ENCODE peak calls at places on chromosome X, in four cellular contexts. H is mesendoderm, M is H9, O is H1. X is an unnamed sample.

GRCh38 chrX:15680401-15680800 is 15.8 kb upstream of the CLTRN start:
- DNase-seq in O (no peak), M (no peak), H (peak; percentile 25), X (peak; percentile 88)

GRCh38 chrX:2677764-2678163 is 13.3 kb upstream of the CD99 start:
- DNase-seq in O (no peak), H (peak; percentile 53), M (peak; percentile 47), X (peak; percentile 99)

GRCh38 chrX:41010188-41010846 is 74.9 kb upstream of the USP9X start:
- DNase-seq in H (peak; percentile 69), O (peak; percentile 52), M (peak; percentile 85), X (peak; percentile 88)

GRCh38 chrX:38175140-38175539 is 45.5 kb downstream of the SRPX start:
- DNase-seq in O (peak; percentile 45), H (peak; percentile 67), M (peak; percentile 67), X (peak; percentile 28)

GRCh38 chrX:73668779-73669178 is 105.8 kb downstream of the CHIC1 start:
- DNase-seq in O (no peak), M (no peak), H (peak; percentile 27), X (no peak)

GRCh38 chrX:19793471-19793870 is 93.9 kb downstream of the SH3KBP1 start:
- DNase-seq in M (no peak), O (no peak), H (no peak), X (no peak)

GRCh38 chrX:71140440-71140839 is 4.2 kb upstream of the NLGN3 start:
- DNase-seq in H (no peak), O (no peak), M (no peak), X (no peak)

GRCh38 chrX:39854772-39855747 is 242.7 kb downstream of the BCOR start:
- DNase-seq in O (no peak), H (no peak), M (no peak), X (no peak)

GRCh38 chrX:26922278-26922677 is 540.9 kb downstream of the PPP4R3C start:
- DNase-seq in H (no peak), O (no peak), M (no peak), X (no peak)

GRCh38 chrX:32778965-32779364 is 432.4 kb downstream of the DMD start:
- DNase-seq in O (no peak), M (no peak), H (no peak), X (no peak)

GRCh38 chrX:133666256-133666655 is 251.0 kb upstream of the GPC4 start:
- DNase-seq in O (no peak), H (no peak), M (no peak), X (no peak)

GRCh38 chrX:70313503-70313902 is 23.6 kb downstream of the KIF4A start:
- DNase-seq in O (no peak), H (no peak), M (no peak), X (peak; percentile 52)

GRCh38 chrX:153649915-153650782 is 3.1 kb downstream of the DUSP9 start:
- DNase-seq in O (no peak), M (peak; percentile 19), H (no peak), X (no peak)

DNA sequence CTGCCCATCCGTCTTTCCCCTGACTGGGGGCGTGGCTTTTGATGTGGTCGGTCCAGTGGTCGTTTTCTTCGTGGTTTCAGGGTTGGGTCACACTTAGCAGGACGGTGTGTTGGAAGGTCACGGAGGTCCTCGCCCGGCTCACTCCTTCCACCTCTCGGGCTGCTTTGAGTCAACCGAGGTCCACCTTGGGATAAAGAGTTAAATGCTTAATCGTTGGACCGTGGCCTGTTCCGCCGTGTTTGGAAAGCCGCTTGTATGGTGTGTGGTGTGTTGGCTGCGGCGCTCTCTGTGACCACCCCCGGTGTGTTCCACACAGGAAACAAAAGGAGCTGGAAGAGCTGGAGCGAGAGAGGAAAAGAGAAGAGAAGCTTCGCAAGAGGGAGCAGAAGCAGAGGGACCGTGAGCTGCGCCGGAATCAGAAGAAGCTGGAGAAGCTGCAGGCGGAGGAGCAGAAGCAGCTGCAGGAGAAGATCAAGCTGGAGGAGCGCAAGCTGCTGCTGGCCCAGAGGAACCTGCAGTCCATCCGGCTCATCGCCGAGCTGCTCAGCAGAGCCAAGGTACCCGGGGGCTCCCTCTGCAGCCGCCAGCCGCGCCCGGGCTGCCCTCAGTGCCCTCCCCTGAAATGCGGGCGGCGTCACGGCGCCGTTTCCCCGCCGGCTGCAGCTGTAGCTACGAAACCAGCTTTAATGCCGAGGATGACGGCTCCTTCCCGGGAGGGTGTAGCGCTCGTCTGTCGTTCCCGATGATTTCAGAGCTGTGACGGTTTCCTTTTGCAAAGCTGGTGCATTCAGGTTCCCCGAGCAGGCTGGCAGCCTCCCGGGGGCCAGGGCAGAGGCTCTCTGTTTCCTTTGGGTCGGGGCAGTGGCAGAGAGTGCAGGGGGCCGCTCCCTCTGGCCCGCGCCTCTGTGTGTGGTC is 7.7 kb downstream of the AKAP17A start:
- DNase-seq in O (peak; percentile 33), H (no peak), M (no peak), X (no peak)
- H3K79me1 ChIP-seq in O (peaks cover 22% of the 10 kb centered on the region), H (peaks cover 26% of the 10 kb centered on the region), M (peaks cover 11% of the 10 kb centered on the region), X (peaks cover 19% of the 10 kb centered on the region)

DNA sequence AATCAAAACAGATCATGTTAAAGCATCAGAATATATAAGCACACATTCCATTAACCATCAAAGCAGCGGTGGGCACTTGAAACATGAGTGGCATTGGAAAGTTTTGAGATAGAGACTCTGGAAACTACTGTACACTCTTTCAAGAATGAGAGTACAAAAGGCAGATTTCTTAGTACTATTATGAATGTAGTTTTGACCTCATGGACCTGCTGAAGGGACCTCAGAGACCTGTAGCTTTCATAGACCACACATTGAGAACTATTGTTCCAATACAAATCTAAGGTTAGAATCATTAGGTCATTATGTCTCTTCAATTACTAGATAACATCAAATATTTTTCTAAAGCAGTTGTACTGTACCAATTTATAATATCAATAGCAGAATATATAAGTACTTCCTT is 283.6 kb downstream of the RPA4 start:
- DNase-seq in O (no peak), M (no peak), H (no peak), X (no peak)
- H3K56ac ChIP-seq in O (no peak overlapping the region), M (no peak overlapping the region), H (no peak overlapping the region), X (no peak overlapping the region)

DNA sequence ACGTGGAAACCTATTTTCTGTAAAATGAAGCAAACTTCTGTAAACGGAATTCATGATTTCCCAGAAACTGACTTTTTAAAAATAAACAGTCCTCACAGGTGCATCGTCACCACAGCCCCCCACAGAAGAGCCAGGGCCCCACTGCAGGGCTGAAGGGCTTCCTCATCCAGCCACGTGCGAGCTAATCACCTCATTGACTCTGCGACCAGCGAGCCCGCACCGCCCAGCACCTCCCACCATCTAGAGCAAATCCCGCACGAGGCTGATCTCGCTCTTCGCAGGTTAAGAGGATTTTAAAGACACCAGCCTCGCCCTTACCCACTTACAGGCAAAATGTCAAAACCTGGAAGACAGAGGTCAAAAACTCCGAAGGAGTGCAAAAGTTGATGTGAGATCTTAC is 14.8 kb downstream of the PPP2R3B start:
- DNase-seq in H (no peak), M (no peak), O (no peak), X (no peak)
- H3K79me1 ChIP-seq in H (peaks cover 2% of the 10 kb centered on the region), M (peaks cover 7% of the 10 kb centered on the region), O (peaks cover 39% of the 10 kb centered on the region), X (no peaks in the 10 kb centered on the region)

DNA sequence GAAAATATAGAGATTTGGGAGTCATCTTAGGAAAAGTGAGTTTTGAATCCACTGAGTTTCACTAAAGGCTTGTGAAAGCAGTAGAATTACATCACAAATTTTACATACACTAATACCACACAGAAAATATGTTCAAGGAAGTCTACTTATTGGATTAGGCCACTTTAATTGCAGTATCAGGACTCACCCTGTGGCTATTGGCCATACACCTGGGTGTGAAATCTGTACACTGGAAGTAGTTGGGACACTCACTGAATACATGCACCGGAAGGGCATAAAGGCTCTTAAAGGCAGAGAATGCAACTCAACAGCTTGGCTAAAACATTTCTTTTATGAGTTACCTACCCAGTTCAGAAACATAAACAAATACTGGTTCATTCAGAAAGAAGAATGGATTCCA is 19.8 kb downstream of the MAOB start:
- DNase-seq in H (no peak), M (no peak), O (no peak), X (no peak)
- H3K56ac ChIP-seq in H (no peak overlapping the region), M (no peak overlapping the region), O (no peak overlapping the region), X (no peak overlapping the region)

X was measured in IMR-90.